ENCODE peak calls at places on chromosomes 11 and 22, in nine cellular contexts. One of them, this sample, is unnamed.
A peak's percentile ranks its signal among the peaks of the same experiment; 100 is the strongest.

GRCh38 chr11:131666617-131667016 is 296.2 kb downstream of the NTM start:
- DNase-seq in brain microvascular endothelial cell: no peak
- DNase-seq in ACHN: no peak
- DNase-seq in mucosa of gallbladder: no peak
- DNase-seq in NCI-H524: no peak
- DNase-seq in myocyte: peak; percentile 31
- DNase-seq in MV-4-11: no peak
- DNase-seq in nucleus accumbens: no peak
- DNase-seq in bronchial epithelial cell: no peak
- DNase-seq in this sample: peak; percentile 95

GRCh38 chr11:89184021-89184420 is 6.3 kb downstream of the TYR start:
- DNase-seq in brain microvascular endothelial cell: no peak
- DNase-seq in ACHN: no peak
- DNase-seq in mucosa of gallbladder: no peak
- DNase-seq in NCI-H524: no peak
- DNase-seq in myocyte: no peak
- DNase-seq in MV-4-11: no peak
- DNase-seq in nucleus accumbens: no peak
- DNase-seq in bronchial epithelial cell: no peak
- DNase-seq in this sample: peak; percentile 81

GRCh38 chr22:46483353-46483752 is 54.1 kb downstream of the CELSR1 start:
- DNase-seq in brain microvascular endothelial cell: no peak
- DNase-seq in ACHN: no peak
- DNase-seq in mucosa of gallbladder: no peak
- DNase-seq in NCI-H524: no peak
- DNase-seq in myocyte: no peak
- DNase-seq in MV-4-11: no peak
- DNase-seq in nucleus accumbens: no peak
- DNase-seq in bronchial epithelial cell: no peak
- DNase-seq in this sample: no peak

GRCh38 chr22:19527861-19528417 is 3.7 kb upstream of the CLDN5 start:
- DNase-seq in brain microvascular endothelial cell: peak; percentile 33
- DNase-seq in ACHN: peak; percentile 2
- DNase-seq in mucosa of gallbladder: no peak
- DNase-seq in NCI-H524: no peak
- DNase-seq in myocyte: peak; percentile 90
- DNase-seq in MV-4-11: peak; percentile 75
- DNase-seq in nucleus accumbens: no peak
- DNase-seq in bronchial epithelial cell: peak; percentile 25
- DNase-seq in this sample: peak; percentile 44

GRCh38 chr11:66100272-66101037 is 30.4 kb downstream of the PACS1 start:
- DNase-seq in brain microvascular endothelial cell: no peak
- DNase-seq in ACHN: peak; percentile 59
- DNase-seq in mucosa of gallbladder: peak; percentile 88
- DNase-seq in NCI-H524: no peak
- DNase-seq in myocyte: no peak
- DNase-seq in MV-4-11: peak; percentile 37
- DNase-seq in nucleus accumbens: peak; percentile 47
- DNase-seq in bronchial epithelial cell: peak; percentile 48
- DNase-seq in this sample: no peak

GRCh38 chr11:129992161-129992944 is 10.3 kb downstream of the PRDM10 start:
- DNase-seq in brain microvascular endothelial cell: no peak
- DNase-seq in ACHN: peak; percentile 55
- DNase-seq in mucosa of gallbladder: peak; percentile 19
- DNase-seq in NCI-H524: peak; percentile 6
- DNase-seq in myocyte: peak; percentile 46
- DNase-seq in MV-4-11: peak; percentile 35
- DNase-seq in nucleus accumbens: no peak
- DNase-seq in bronchial epithelial cell: peak; percentile 69
- DNase-seq in this sample: peak; percentile 46

GRCh38 chr11:61999141-61999975 is 31.9 kb upstream of the FTH1 start:
- DNase-seq in brain microvascular endothelial cell: no peak
- DNase-seq in ACHN: peak; percentile 14
- DNase-seq in mucosa of gallbladder: no peak
- DNase-seq in NCI-H524: no peak
- DNase-seq in myocyte: no peak
- DNase-seq in MV-4-11: peak; percentile 39
- DNase-seq in nucleus accumbens: no peak
- DNase-seq in bronchial epithelial cell: peak; percentile 69
- DNase-seq in this sample: peak; percentile 71

GRCh38 chr22:42294034-42294985 is 23.9 kb upstream of the TCF20 start:
- DNase-seq in brain microvascular endothelial cell: peak; percentile 24
- DNase-seq in ACHN: peak; percentile 51
- DNase-seq in mucosa of gallbladder: peak; percentile 44
- DNase-seq in NCI-H524: no peak
- DNase-seq in myocyte: peak; percentile 74
- DNase-seq in MV-4-11: no peak
- DNase-seq in nucleus accumbens: no peak
- DNase-seq in bronchial epithelial cell: peak; percentile 26
- DNase-seq in this sample: peak; percentile 36

GRCh38 chr11:30435488-30435887 is 112.6 kb downstream of the ARL14EP start:
- DNase-seq in brain microvascular endothelial cell: no peak
- DNase-seq in ACHN: no peak
- DNase-seq in mucosa of gallbladder: no peak
- DNase-seq in NCI-H524: no peak
- DNase-seq in myocyte: peak; percentile 36
- DNase-seq in MV-4-11: no peak
- DNase-seq in nucleus accumbens: no peak
- DNase-seq in bronchial epithelial cell: peak; percentile 1
- DNase-seq in this sample: no peak

GRCh38 chr11:125036933-125037332 is 26.2 kb upstream of the SLC37A2 start:
- DNase-seq in brain microvascular endothelial cell: peak; percentile 84
- DNase-seq in ACHN: peak; percentile 10
- DNase-seq in mucosa of gallbladder: no peak
- DNase-seq in NCI-H524: no peak
- DNase-seq in myocyte: peak; percentile 47
- DNase-seq in MV-4-11: peak; percentile 59
- DNase-seq in nucleus accumbens: no peak
- DNase-seq in bronchial epithelial cell: peak; percentile 90
- DNase-seq in this sample: peak; percentile 89

This sample was measured in fibroblast of lung.